ENCODE peak calls at places on chromosomes 1 and 21, in nine cellular contexts. N is GM10248; M is NCI-H1092 treated with DMSO at 0.1 percent for 48 hours; L is ureter; T is AG08396; A is Karpas-422; Z is PC-3; K is stimulated activated CD4-positive, alpha-beta T cell treated with anti-CD3 and anti-CD28 coated beads, Interleukin-12 subunit alpha, Interleukin-12 subunit beta, amount 100 ng/mL, for 48 hours; F is neural crest cell. I is an unnamed sample.

GRCh38 chr1:230113230-230113604 is 46.2 kb downstream of the GALNT2 start:
- DNase-seq in N (no peak), M (no peak), L (no peak), T (no peak), A (no peak), Z (no peak), K (no peak), F (no peak), I (no peak)

GRCh38 chr1:119873166-119874025 is 22.9 kb downstream of the ADAM30 start:
- DNase-seq in N (no peak), M (no peak), L (no peak), T (no peak), A (no peak), Z (peak), K (no peak), F (no peak), I (no peak)

GRCh38 chr1:168187180-168187579 is 8.4 kb downstream of the TIPRL start:
- DNase-seq in N (no peak), M (peak), L (no peak), T (no peak), A (no peak), Z (no peak), K (no peak), F (no peak), I (no peak)

GRCh38 chr21:35664683-35665082 is 395.6 kb downstream of the SETD4 start:
- DNase-seq in N (peak), M (no peak), L (no peak), T (no peak), A (no peak), Z (peak), K (peak), F (no peak), I (no peak)

GRCh38 chr1:211752951-211753486 is 77.5 kb downstream of the LPGAT1 start:
- DNase-seq in N (no peak), M (no peak), L (no peak), T (no peak), A (no peak), Z (no peak), K (no peak), F (no peak), I (no peak)

GRCh38 chr1:8643542-8644536 is 173.6 kb downstream of the RERE start:
- DNase-seq in N (peak), M (peak), L (no peak), T (no peak), A (peak), Z (peak), K (no peak), F (no peak), I (no peak)

GRCh38 chr1:12415239-12415543 is 185.4 kb downstream of the VPS13D start:
- DNase-seq in N (no peak), M (no peak), L (no peak), T (peak), A (no peak), Z (peak), K (no peak), F (no peak), I (no peak)

GRCh38 chr1:92858564-92859399 is 26.9 kb downstream of the RPL5 start:
- DNase-seq in N (peak), M (peak), L (peak), T (peak), A (peak), Z (peak), K (peak), F (peak), I (peak)

GRCh38 chr1:108000620-108001105 is 35.7 kb upstream of the VAV3 start:
- DNase-seq in N (no peak), M (peak), L (peak), T (no peak), A (no peak), Z (peak), K (no peak), F (no peak), I (no peak)

GRCh38 chr1:215111916-215112315 is 29.4 kb downstream of the KCNK2 start:
- DNase-seq in N (no peak), M (no peak), L (no peak), T (no peak), A (no peak), Z (no peak), K (no peak), F (no peak), I (no peak)

GRCh38 chr1:233240839-233241682 is 54.5 kb downstream of the PCNX2 start:
- DNase-seq in N (peak), M (peak), L (peak), T (peak), A (no peak), Z (peak), K (no peak), F (peak), I (peak)

GRCh38 chr1:115499253-115499652 is 142.5 kb upstream of the VANGL1 start:
- DNase-seq in N (no peak), M (no peak), L (no peak), T (no peak), A (no peak), Z (no peak), K (no peak), F (no peak), I (no peak)

GRCh38 chr1:223622132-223622842 is 43.2 kb downstream of the CAPN8 start:
- DNase-seq in N (no peak), M (no peak), L (no peak), T (no peak), A (no peak), Z (no peak), K (no peak), F (no peak), I (peak)

GRCh38 chr1:14881775-14882672 is 271.5 kb upstream of the TMEM51 start:
- DNase-seq in N (peak), M (no peak), L (no peak), T (no peak), A (peak), Z (no peak), K (no peak), F (no peak), I (no peak)

GRCh38 chr21:41641821-41642368 is 125.0 kb downstream of the RIPK4 start:
- DNase-seq in N (no peak), M (no peak), L (peak), T (peak), A (no peak), Z (peak), K (no peak), F (no peak), I (no peak)

GRCh38 chr1:24745711-24746582 is 700 bp downstream of the CLIC4 start:
- DNase-seq in N (no peak), M (peak), L (peak), T (no peak), A (peak), Z (peak), K (no peak), F (peak), I (no peak)